ENCODE peak calls at places on chromosomes 4 and X, in four cellular contexts. S, N, T and O are unnamed samples.

GRCh38 chrX:45187731-45188130 is 12.9 kb downstream of the DIPK2B start:
- DNase-seq in N (no peak), T (no peak), S (no peak), O (no peak)

GRCh38 chrX:128992107-128992971 is 531.0 kb downstream of the SMARCA1 start:
- DNase-seq in N (no peak), T (no peak), S (no peak), O (no peak)

GRCh38 chr4:78002260-78002659 is 54.9 kb upstream of the FRAS1 start:
- DNase-seq in T (no peak), N (no peak), S (no peak), O (no peak)

GRCh38 chrX:45774961-45775360 is 574.3 kb upstream of the DIPK2B start:
- DNase-seq in S (no peak), N (no peak), T (no peak), O (no peak)

GRCh38 chr4:1099684-1100335 is 13.6 kb downstream of the RNF212 start:
- DNase-seq in T (no peak), S (no peak), N (no peak), O (no peak)

GRCh38 chr4:17595471-17596005 is 18.5 kb downstream of the LAP3 start:
- DNase-seq in T (no peak), N (no peak), S (no peak), O (peak; percentile 22)

GRCh38 chr4:15400911-15401671 is 26.7 kb upstream of the C1QTNF7 start:
- DNase-seq in S (peak; percentile 37), T (peak; percentile 8), N (no peak), O (no peak)

GRCh38 chr4:158796370-158797140 is 27.7 kb downstream of the FNIP2 start:
- DNase-seq in T (no peak), N (no peak), S (no peak), O (no peak)

GRCh38 chrX:21373637-21374162 is 518 bp upstream of the CNKSR2 start:
- DNase-seq in T (peak; percentile 11), S (peak; percentile 42), N (no peak), O (peak; percentile 18)

GRCh38 chr4:22653752-22654151 is 39.0 kb upstream of the GBA3 start:
- DNase-seq in N (no peak), T (no peak), S (no peak), O (no peak)

GRCh38 chr4:156201050-156201449 is 247.4 kb upstream of the CTSO start:
- DNase-seq in S (no peak), T (no peak), N (no peak), O (no peak)

GRCh38 chr4:25141592-25141991 is 18.7 kb downstream of the SEPSECS start:
- DNase-seq in S (no peak), N (no peak), T (no peak), O (no peak)

GRCh38 chr4:93775551-93775950 is 53.0 kb upstream of the ATOH1 start:
- DNase-seq in T (no peak), S (no peak), N (no peak), O (no peak)

GRCh38 chrX:131564553-131565229 is 20.8 kb downstream of the OR13H1 start:
- DNase-seq in N (no peak), S (no peak), T (no peak), O (no peak)

GRCh38 chr4:186201535-186202230 is 10.3 kb downstream of the CYP4V2 start:
- DNase-seq in S (peak; percentile 70), N (no peak), T (no peak), O (peak; percentile 29)

GRCh38 chr4:103075435-103075893 is 1.1 kb downstream of the SLC9B2 start:
- DNase-seq in N (no peak), S (no peak), T (peak; percentile 50), O (no peak)

GRCh38 chr4:143306788-143307187 is 29.9 kb upstream of the GAB1 start:
- DNase-seq in N (no peak), T (no peak), S (no peak), O (no peak)

GRCh38 chr4:113978561-113979156 is 788 bp downstream of the ARSJ start:
- DNase-seq in N (no peak), T (no peak), S (no peak), O (no peak)

GRCh38 chrX:106752101-106752678 is 25.7 kb downstream of the RNF128 start:
- DNase-seq in N (no peak), T (no peak), S (no peak), O (no peak)